ENCODE peak calls at places on chromosome 17, in six cellular contexts. P is caudate nucleus; W is AG04450; M is SK-MEL-5; Q is anterior cingulate cortex; C is central memory CD4-positive, alpha-beta T cell. V is an unnamed sample.

GRCh38 chr17:1323336-1323735 is 43.9 kb downstream of the TRARG1 start:
- DNase-seq in P (no peak), W (no peak), M (no peak), Q (no peak), C (no peak), V (no peak)

GRCh38 chr17:14396542-14396941 is 95.7 kb downstream of the HS3ST3B1 start:
- DNase-seq in P (no peak), W (no peak), M (no peak), Q (no peak), C (no peak), V (no peak)

GRCh38 chr17:4161179-4161559 is 18.2 kb downstream of the CYB5D2 start:
- DNase-seq in P (no peak), W (peak), M (peak), Q (no peak), C (no peak), V (peak)

GRCh38 chr17:2392252-2393183 is 8.3 kb downstream of the MNT start:
- DNase-seq in P (peak), W (peak), M (peak), Q (peak), C (peak), V (peak)

GRCh38 chr17:41287050-41287449 is 11.6 kb downstream of the KRTAP9-7 start:
- DNase-seq in P (no peak), W (no peak), M (no peak), Q (no peak), C (no peak), V (no peak)

GRCh38 chr17:78623541-78623940 is 46.3 kb upstream of the DNAH17 start:
- DNase-seq in P (no peak), W (no peak), M (no peak), Q (no peak), C (no peak), V (no peak)

GRCh38 chr17:73099504-73099903 is 7.0 kb upstream of the SLC39A11 start:
- DNase-seq in P (no peak), W (no peak), M (no peak), Q (no peak), C (no peak), V (no peak)

GRCh38 chr17:58411408-58411894 is 5.9 kb downstream of the RNF43 start:
- DNase-seq in P (no peak), W (no peak), M (no peak), Q (no peak), C (no peak), V (no peak)

GRCh38 chr17:37388266-37388665 is 12.5 kb downstream of the C17orf78 start:
- DNase-seq in P (no peak), W (no peak), M (no peak), Q (no peak), C (no peak), V (no peak)

GRCh38 chr17:17609121-17609520 is 17.6 kb upstream of the PEMT start:
- DNase-seq in P (no peak), W (no peak), M (peak), Q (no peak), C (no peak), V (no peak)

GRCh38 chr17:72518810-72519597 is 398.2 kb downstream of the SOX9 start:
- DNase-seq in P (no peak), W (no peak), M (no peak), Q (no peak), C (no peak), V (no peak)

GRCh38 chr17:41551370-41551769 is 20.5 kb downstream of the KRT9 start:
- DNase-seq in P (no peak), W (no peak), M (no peak), Q (no peak), C (no peak), V (no peak)

GRCh38 chr17:7361906-7362305 is 7.0 kb downstream of the TMEM95 start:
- DNase-seq in P (no peak), W (no peak), M (no peak), Q (no peak), C (no peak), V (no peak)

GRCh38 chr17:45834471-45835396 is 9.9 kb upstream of the SPPL2C start:
- DNase-seq in P (no peak), W (no peak), M (peak), Q (no peak), C (no peak), V (no peak)

GRCh38 chr17:19492140-19492539 is 41.5 kb upstream of the SLC47A1 start:
- DNase-seq in P (no peak), W (no peak), M (no peak), Q (no peak), C (no peak), V (no peak)

GRCh38 chr17:9343513-9343912 is 232.1 kb downstream of the STX8 start:
- DNase-seq in P (no peak), W (no peak), M (no peak), Q (no peak), C (no peak), V (no peak)

GRCh38 chr17:45430738-45431530 is 1.7 kb downstream of the ARHGAP27 start:
- DNase-seq in P (no peak), W (no peak), M (no peak), Q (no peak), C (no peak), V (no peak)

GRCh38 chr17:76268015-76268749 is 3.0 kb downstream of the UBALD2 start:
- DNase-seq in P (peak), W (no peak), M (peak), Q (peak), C (peak), V (no peak)

GRCh38 chr17:62052765-62053338 is 12.2 kb downstream of the MED13 start:
- DNase-seq in P (no peak), W (no peak), M (no peak), Q (no peak), C (no peak), V (no peak)

GRCh38 chr17:39151680-39152058 is 232 bp upstream of the PLXDC1 start:
- DNase-seq in P (no peak), W (no peak), M (no peak), Q (no peak), C (no peak), V (no peak)

GRCh38 chr17:8060274-8060673 is 21.4 kb downstream of the ALOX15B start:
- DNase-seq in P (peak), W (peak), M (peak), Q (no peak), C (peak), V (peak)

GRCh38 chr17:43846221-43846712 is 709 bp upstream of the CD300LG start:
- DNase-seq in P (peak), W (peak), M (peak), Q (no peak), C (peak), V (no peak)

GRCh38 chr17:7809086-7809790 is 24.8 kb upstream of the KDM6B start:
- DNase-seq in P (no peak), W (no peak), M (no peak), Q (no peak), C (no peak), V (no peak)

GRCh38 chr17:50425682-50426471 is at the start of gene ACSF2:
- DNase-seq in P (no peak), W (no peak), M (peak), Q (no peak), C (peak), V (no peak)

GRCh38 chr17:66517336-66518009 is 215.1 kb downstream of the PRKCA start:
- DNase-seq in P (no peak), W (no peak), M (no peak), Q (no peak), C (no peak), V (no peak)

GRCh38 chr17:48241131-48241591 is 133.6 kb downstream of the SNX11 start:
- DNase-seq in P (no peak), W (no peak), M (peak), Q (no peak), C (no peak), V (peak)